ENCODE peak calls at places on chromosomes 16 and 17, in ten cellular contexts. A, K, J, D, R, Z, Q, S, X and U are unnamed samples.

GRCh38 chr17:56970974-56971373 is 7.0 kb upstream of the SCPEP1 start:
- DNase-seq in Q (no peak), D (no peak), S (no peak), J (no peak), Z (no peak), X (no peak), A (no peak), K (no peak), R (no peak), U (no peak)

GRCh38 chr16:1002399-1003161 is 21.0 kb downstream of the SOX8 start:
- DNase-seq in A (peak), K (peak), J (peak), R (peak), Q (peak), S (peak), D (peak), Z (peak), X (peak), U (no peak)

GRCh38 chr16:85364323-85365040 is 248.6 kb upstream of the GSE1 start:
- DNase-seq in S (no peak), J (no peak), Z (no peak), K (no peak), Q (no peak), R (no peak), A (no peak), D (no peak), X (no peak), U (no peak)

GRCh38 chr16:12091569-12092346 is 115.2 kb downstream of the SNX29 start:
- DNase-seq in A (no peak), D (no peak), J (no peak), Z (no peak), K (no peak), S (no peak), R (no peak), X (no peak), Q (no peak), U (no peak)

GRCh38 chr17:6325741-6326140 is 109.2 kb downstream of the AIPL1 start:
- DNase-seq in S (no peak), K (no peak), J (no peak), R (peak), Z (no peak), A (no peak), D (no peak), Q (no peak), X (no peak), U (no peak)

GRCh38 chr17:19288453-19288852 is 51.3 kb downstream of the EPN2 start:
- DNase-seq in R (no peak), S (peak), X (no peak), D (no peak), K (peak), J (no peak), Z (no peak), A (no peak), Q (no peak), U (no peak)

GRCh38 chr16:11977206-11978041 is 890 bp downstream of the SNX29 start:
- DNase-seq in X (peak), R (peak), S (no peak), Z (peak), D (peak), A (peak), K (peak), Q (peak), J (peak), U (no peak)

GRCh38 chr16:58249780-58250478 is 44.9 kb downstream of the PRSS54 start:
- DNase-seq in K (peak), X (peak), S (peak), Q (peak), D (peak), R (peak), Z (no peak), A (peak), J (peak), U (peak)

GRCh38 chr16:89366561-89367537 is 123.5 kb downstream of the ANKRD11 start:
- DNase-seq in Q (peak), A (no peak), J (no peak), R (no peak), K (no peak), S (no peak), Z (no peak), D (no peak), X (no peak), U (no peak)

GRCh38 chr17:57499648-57500049 is 243.3 kb downstream of the MSI2 start:
- DNase-seq in J (no peak), D (no peak), S (no peak), R (no peak), X (no peak), Z (no peak), K (no peak), A (no peak), Q (no peak), U (no peak)

GRCh38 chr17:50288306-50288705 is 14.0 kb downstream of the TMEM92 start:
- DNase-seq in S (no peak), Z (no peak), A (no peak), X (no peak), D (no peak), K (no peak), J (no peak), Q (no peak), R (no peak), U (no peak)

GRCh38 chr16:27242868-27243590 is 25.5 kb downstream of the NSMCE1 start:
- DNase-seq in R (peak), S (peak), Q (no peak), J (peak), X (no peak), K (peak), D (peak), A (peak), Z (peak), U (no peak)

GRCh38 chr17:77516902-77517301 is 376.1 kb downstream of the SEC14L1 start:
- DNase-seq in X (no peak), R (no peak), Q (peak), K (peak), S (peak), Z (no peak), D (peak), A (peak), J (peak), U (no peak)

GRCh38 chr16:83977056-83977815 is 9.2 kb downstream of the NECAB2 start:
- DNase-seq in R (no peak), A (no peak), Q (no peak), X (no peak), D (no peak), J (no peak), K (no peak), S (no peak), Z (no peak), U (no peak)

GRCh38 chr16:4734730-4735575 is 616 bp downstream of the DNAAF8 start:
- DNase-seq in Z (peak), Q (peak), X (peak), K (peak), A (peak), J (peak), D (peak), R (peak), S (no peak), U (peak)

GRCh38 chr17:15910791-15911190 is 34.1 kb upstream of the ADORA2B start:
- DNase-seq in K (no peak), R (no peak), J (peak), S (no peak), Q (peak), X (no peak), D (no peak), A (no peak), Z (no peak), U (no peak)

GRCh38 chr17:41009301-41009760 is 403 bp upstream of the KRTAP3-1 start:
- DNase-seq in Z (no peak), A (no peak), D (no peak), X (no peak), S (no peak), R (no peak), J (no peak), K (no peak), Q (no peak), U (no peak)

GRCh38 chr17:82836823-82837357 is 2.9 kb downstream of the ZNF750 start:
- DNase-seq in Q (no peak), K (no peak), A (no peak), S (no peak), J (no peak), D (no peak), Z (no peak), R (peak), X (no peak), U (no peak)

GRCh38 chr16:22352726-22353125 is 21.7 kb downstream of the CDR2 start:
- DNase-seq in J (no peak), X (no peak), D (no peak), A (no peak), R (no peak), Q (no peak), Z (no peak), K (no peak), S (no peak), U (no peak)

GRCh38 chr16:62408760-62409159 is 372.5 kb upstream of the CDH8 start:
- DNase-seq in Z (no peak), Q (no peak), K (no peak), D (no peak), S (no peak), J (no peak), R (no peak), A (no peak), X (no peak), U (no peak)

GRCh38 chr16:25108054-25108453 is 3.5 kb upstream of the LCMT1 start:
- DNase-seq in S (no peak), Z (no peak), Q (no peak), D (no peak), X (peak), R (no peak), A (no peak), J (no peak), K (no peak), U (no peak)

GRCh38 chr16:85072947-85073346 is 39.3 kb downstream of the CIBAR2 start:
- DNase-seq in A (peak), Q (peak), J (peak), X (no peak), S (no peak), K (peak), D (peak), R (no peak), Z (peak), U (no peak)

GRCh38 chr16:55078699-55079415 is 148.2 kb downstream of the IRX5 start:
- DNase-seq in S (no peak), R (no peak), K (no peak), D (no peak), X (no peak), Z (no peak), A (no peak), Q (no peak), J (no peak), U (no peak)

GRCh38 chr16:7013990-7014389 is 318.7 kb upstream of the RBFOX1 start:
- DNase-seq in R (no peak), Q (no peak), D (peak), A (no peak), X (no peak), K (peak), Z (no peak), J (peak), S (no peak), U (no peak)

GRCh38 chr16:19389246-19389645 is 28.4 kb upstream of the TMC5 start:
- DNase-seq in D (peak), S (no peak), J (peak), R (no peak), A (no peak), Q (peak), Z (no peak), X (peak), K (peak), U (peak)

GRCh38 chr16:77306050-77306616 is 106.9 kb downstream of the SYCE1L start:
- DNase-seq in K (no peak), R (no peak), Q (no peak), J (no peak), S (no peak), D (no peak), A (no peak), Z (no peak), X (no peak), U (no peak)

GRCh38 chr17:1413281-1413791 is 13.3 kb upstream of the YWHAE start:
- DNase-seq in J (peak), A (peak), R (peak), Q (peak), S (peak), D (peak), Z (no peak), K (peak), X (peak), U (no peak)

GRCh38 chr16:85982563-85982939 is 83.6 kb downstream of the IRF8 start:
- DNase-seq in J (no peak), X (peak), A (no peak), D (no peak), S (no peak), R (no peak), Q (no peak), K (no peak), Z (no peak), U (no peak)

GRCh38 chr16:87312008-87312407 is 5.2 kb downstream of the C16orf95 start:
- DNase-seq in K (no peak), X (no peak), Z (no peak), J (no peak), A (no peak), D (no peak), S (no peak), Q (no peak), R (no peak), U (no peak)

GRCh38 chr17:67390006-67390645 is 13.0 kb downstream of the PITPNC1 start:
- DNase-seq in X (no peak), K (no peak), Z (no peak), R (no peak), A (no peak), J (peak), Q (no peak), S (no peak), D (peak), U (no peak)

GRCh38 chr17:74642995-74643394 is 19.5 kb upstream of the CD300E start:
- DNase-seq in Q (no peak), J (no peak), R (no peak), K (no peak), X (no peak), D (no peak), A (no peak), S (no peak), Z (no peak), U (no peak)

GRCh38 chr16:56530872-56531271 is 11.0 kb upstream of the BBS2 start:
- DNase-seq in A (no peak), K (no peak), D (peak), Q (no peak), R (no peak), J (no peak), X (no peak), Z (no peak), S (no peak), U (no peak)

DNA sequence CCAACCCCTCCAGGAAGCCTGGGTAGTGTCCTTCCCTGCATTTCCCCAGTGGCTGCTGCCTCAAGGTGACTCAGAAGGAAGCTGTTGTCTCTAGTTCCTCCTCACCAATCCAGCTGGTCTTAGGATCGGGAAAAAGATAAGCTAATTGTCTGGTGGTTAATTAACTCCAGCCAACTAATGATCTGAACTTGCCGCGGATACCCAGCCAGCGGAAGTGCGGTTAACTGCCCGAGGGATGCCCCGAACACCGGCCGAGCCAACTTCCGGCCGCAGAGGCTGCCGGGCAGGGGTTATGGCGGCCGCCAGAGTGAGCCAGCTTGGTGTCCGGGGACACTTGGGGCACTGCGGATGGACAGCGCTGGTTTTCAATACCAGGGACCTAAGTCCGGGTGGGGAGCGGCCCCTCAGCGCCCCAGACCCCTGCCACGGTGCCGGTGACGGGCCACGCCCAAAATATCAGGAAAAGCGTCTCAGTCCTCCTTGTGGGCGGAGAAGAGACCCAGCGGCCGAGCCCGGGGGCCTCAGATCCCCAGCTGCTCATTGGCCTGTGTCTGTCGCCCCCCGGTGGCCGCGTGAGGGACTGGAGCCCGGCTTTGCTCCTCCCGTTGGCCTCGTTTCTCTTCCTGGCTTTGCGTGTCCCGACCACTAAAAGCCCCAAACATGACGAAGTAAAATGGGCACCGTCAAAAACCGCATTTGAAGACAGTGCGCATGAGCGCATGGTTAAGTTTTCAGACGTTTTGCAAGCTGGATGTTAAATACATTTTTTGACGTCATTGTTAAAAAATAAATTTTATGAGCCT is 10.2 kb upstream of the PRSS22 start:
- DNase-seq in D (peak), Z (peak), R (peak), J (peak), K (peak), Q (peak), A (peak), S (no peak), X (peak), U (peak)
- TF ChIP-seq CTCF in D (peak), Z (peak), R (peak), J (peak), K (peak), Q (peak), A (peak), S (peak), X (peak), U (peak)

GRCh38 chr16:71552698-71553503 is 24.0 kb downstream of the TAT start:
- DNase-seq in Z (no peak), X (no peak), D (no peak), J (no peak), Q (peak), A (no peak), R (no peak), S (no peak), K (no peak), U (no peak)
- TF ChIP-seq CTCF in Z (no peak), X (no peak), D (no peak), J (no peak), Q (no peak), A (no peak), R (no peak), S (peak), K (no peak), U (no peak)

GRCh38 chr16:65834680-65835079 is 531.8 kb upstream of the CDH5 start:
- DNase-seq in A (no peak), X (no peak), Z (no peak), K (no peak), R (no peak), D (no peak), S (no peak), J (no peak), Q (no peak), U (no peak)

GRCh38 chr16:65833171-65833871 is 533.2 kb upstream of the CDH5 start:
- DNase-seq in A (peak), Q (peak), K (peak), J (peak), R (peak), Z (peak), X (no peak), D (peak), S (no peak), U (no peak)

GRCh38 chr16:65832269-65832668 is 534.2 kb upstream of the CDH5 start:
- DNase-seq in K (no peak), D (no peak), J (no peak), A (no peak), Z (no peak), X (no peak), Q (no peak), R (no peak), S (no peak), U (no peak)

GRCh38 chr16:65829076-65829475 is 537.4 kb upstream of the CDH5 start:
- DNase-seq in D (no peak), J (no peak), K (no peak), Z (no peak), R (no peak), S (no peak), Q (no peak), X (no peak), A (no peak), U (no peak)

DNA sequence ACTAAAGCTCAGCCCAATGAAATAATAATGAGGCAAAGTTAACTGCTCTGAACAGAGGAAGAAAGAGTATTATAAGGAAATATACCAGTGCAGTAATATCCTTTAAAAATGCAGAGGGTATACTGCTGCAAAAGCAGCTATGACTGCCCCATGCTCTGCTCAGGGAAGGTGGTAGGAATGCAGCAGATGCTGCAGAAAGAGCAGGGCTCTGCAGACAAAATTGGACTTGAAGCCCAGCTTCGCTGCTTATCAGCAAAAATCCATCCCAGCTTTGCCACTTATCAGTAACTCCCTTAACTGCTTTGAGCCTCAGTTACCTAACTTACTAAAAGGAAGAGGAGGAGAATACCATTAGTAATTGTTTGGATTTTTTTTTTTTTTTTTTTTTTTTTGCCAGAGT is 533.8 kb upstream of the CDH5 start:
- DNase-seq in D (no peak), S (no peak), J (no peak), K (no peak), A (no peak), Z (no peak), R (no peak), Q (no peak), X (no peak), U (no peak)
- TF ChIP-seq CTCF in D (no peak), S (no peak), J (no peak), K (no peak), A (no peak), Z (no peak), R (no peak), Q (no peak), X (no peak), U (no peak)

DNA sequence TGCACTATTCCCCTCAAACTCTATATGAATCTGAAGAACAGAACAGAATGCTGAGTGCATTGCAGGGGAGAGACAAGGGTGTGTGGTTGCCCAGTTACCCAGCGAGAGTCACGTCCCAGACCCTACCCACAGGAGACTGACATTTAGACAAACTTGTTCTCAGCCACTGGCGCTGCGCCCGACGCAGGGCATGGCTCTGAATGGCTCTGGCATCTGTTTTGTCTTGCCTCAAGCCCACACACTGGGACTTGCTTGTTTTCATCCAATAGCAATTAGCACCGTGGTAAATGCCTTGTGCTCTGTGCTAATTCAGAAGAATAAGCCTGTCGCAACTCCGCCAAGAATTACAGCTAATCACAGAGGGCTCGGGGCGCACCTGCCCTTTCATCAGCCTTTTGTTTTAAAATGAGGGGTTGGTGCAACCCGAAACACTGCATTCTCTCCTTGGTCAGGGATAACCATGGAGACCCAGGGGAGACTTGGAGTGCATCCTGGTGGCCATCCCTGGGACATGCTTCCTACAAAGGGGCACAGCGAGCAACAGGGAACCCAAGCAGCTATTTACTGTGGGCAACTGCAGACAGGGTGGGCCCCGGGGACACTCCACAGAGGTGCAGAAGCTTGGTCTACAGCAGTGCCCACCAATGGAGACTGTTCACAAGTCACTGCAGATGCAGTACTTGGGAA is 220.5 kb upstream of the ZFHX3 start:
- DNase-seq in R (peak), Q (no peak), A (no peak), D (peak), S (no peak), X (no peak), K (peak), J (peak), Z (no peak), U (no peak)
- TF ChIP-seq CTCF in R (peak), Q (no peak), A (peak), D (peak), S (no peak), X (no peak), K (peak), J (peak), Z (peak), U (peak)

DNA sequence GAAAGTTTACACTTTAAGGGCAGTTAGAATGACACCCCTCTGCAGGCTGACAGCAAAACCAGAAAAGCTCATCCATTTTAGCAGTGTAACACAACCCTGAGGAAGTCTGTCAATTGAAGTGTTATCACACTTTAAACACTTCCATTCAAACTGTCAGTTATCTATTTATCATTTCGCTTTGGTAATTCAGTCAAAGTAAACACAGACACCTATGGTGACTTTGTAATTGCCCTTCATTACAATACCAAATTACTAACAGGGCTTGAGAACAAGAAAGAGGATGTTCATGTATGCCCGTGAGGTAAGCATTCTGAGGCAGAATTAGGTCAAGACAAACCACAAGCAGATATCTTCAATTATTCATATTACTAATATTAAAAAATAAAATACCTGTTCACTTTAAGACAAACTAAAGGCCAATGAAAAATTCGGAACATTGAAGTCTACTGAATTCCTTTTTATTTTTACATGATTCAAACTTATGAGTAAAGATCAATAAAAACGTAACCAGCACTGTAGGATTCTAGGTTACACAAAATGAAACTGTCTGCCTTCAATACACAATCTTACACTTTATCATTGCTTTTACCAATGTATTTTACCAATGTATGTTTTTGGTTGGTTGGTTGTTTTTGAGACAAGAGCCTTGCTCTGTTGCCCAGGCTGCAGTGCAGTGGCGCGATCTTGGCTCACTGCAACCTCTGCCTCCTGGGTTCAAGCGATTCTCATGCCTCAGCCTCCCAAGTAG is 57.1 kb downstream of the BRIP1 start:
- DNase-seq in A (no peak), X (no peak), K (no peak), D (no peak), S (no peak), Q (no peak), J (no peak), R (no peak), Z (no peak), U (no peak)
- TF ChIP-seq CTCF in A (no peak), X (no peak), K (no peak), D (no peak), S (no peak), Q (no peak), J (no peak), R (no peak), Z (no peak), U (no peak)